ENCODE peak calls at places on chromosome 20, in six cellular contexts. K is right lobe of liver, P is OCI-LY7, Y is suprapubic skin, M is cardiac fibroblast, R is left ventricle myocardium inferior. E is an unnamed sample.

GRCh38 chr20:64057628-64058498 is 5.1 kb upstream of the TCEA2 start:
- DNase-seq in K (peak), P (peak), Y (no peak), M (peak), R (peak), E (peak)

GRCh38 chr20:57627972-57628650 is 7.9 kb upstream of the ZBP1 start:
- DNase-seq in K (no peak), P (peak), Y (no peak), M (peak), R (peak), E (no peak)

GRCh38 chr20:4637081-4637797 is 84.5 kb upstream of the PRND start:
- DNase-seq in K (no peak), P (no peak), Y (no peak), M (peak), R (no peak), E (no peak)

GRCh38 chr20:9359561-9360308 is 154.7 kb upstream of the LAMP5 start:
- DNase-seq in K (no peak), P (peak), Y (peak), M (peak), R (no peak), E (peak)

GRCh38 chr20:56909918-56910714 is 281.0 kb downstream of the TFAP2C start:
- DNase-seq in K (no peak), P (peak), Y (no peak), M (no peak), R (no peak), E (no peak)

GRCh38 chr20:4972506-4973251 is 28.6 kb downstream of the SLC23A2 start:
- DNase-seq in K (no peak), P (no peak), Y (no peak), M (no peak), R (no peak), E (no peak)

GRCh38 chr20:13736792-13737191 is 47.9 kb downstream of the ESF1 start:
- DNase-seq in K (no peak), P (no peak), Y (no peak), M (peak), R (no peak), E (no peak)

GRCh38 chr20:2386516-2387179 is 5.9 kb downstream of the TGM6 start:
- DNase-seq in K (no peak), P (no peak), Y (no peak), M (peak), R (no peak), E (no peak)

GRCh38 chr20:46698788-46699187 is 9.5 kb upstream of the TP53RK start:
- DNase-seq in K (no peak), P (no peak), Y (no peak), M (no peak), R (no peak), E (no peak)

GRCh38 chr20:12968472-12968871 is 40.3 kb upstream of the SPTLC3 start:
- DNase-seq in K (no peak), P (no peak), Y (no peak), M (no peak), R (no peak), E (no peak)

GRCh38 chr20:34983995-34984735 is 28.5 kb downstream of the MYH7B start:
- DNase-seq in K (peak), P (no peak), Y (no peak), M (no peak), R (peak), E (no peak)

DNA sequence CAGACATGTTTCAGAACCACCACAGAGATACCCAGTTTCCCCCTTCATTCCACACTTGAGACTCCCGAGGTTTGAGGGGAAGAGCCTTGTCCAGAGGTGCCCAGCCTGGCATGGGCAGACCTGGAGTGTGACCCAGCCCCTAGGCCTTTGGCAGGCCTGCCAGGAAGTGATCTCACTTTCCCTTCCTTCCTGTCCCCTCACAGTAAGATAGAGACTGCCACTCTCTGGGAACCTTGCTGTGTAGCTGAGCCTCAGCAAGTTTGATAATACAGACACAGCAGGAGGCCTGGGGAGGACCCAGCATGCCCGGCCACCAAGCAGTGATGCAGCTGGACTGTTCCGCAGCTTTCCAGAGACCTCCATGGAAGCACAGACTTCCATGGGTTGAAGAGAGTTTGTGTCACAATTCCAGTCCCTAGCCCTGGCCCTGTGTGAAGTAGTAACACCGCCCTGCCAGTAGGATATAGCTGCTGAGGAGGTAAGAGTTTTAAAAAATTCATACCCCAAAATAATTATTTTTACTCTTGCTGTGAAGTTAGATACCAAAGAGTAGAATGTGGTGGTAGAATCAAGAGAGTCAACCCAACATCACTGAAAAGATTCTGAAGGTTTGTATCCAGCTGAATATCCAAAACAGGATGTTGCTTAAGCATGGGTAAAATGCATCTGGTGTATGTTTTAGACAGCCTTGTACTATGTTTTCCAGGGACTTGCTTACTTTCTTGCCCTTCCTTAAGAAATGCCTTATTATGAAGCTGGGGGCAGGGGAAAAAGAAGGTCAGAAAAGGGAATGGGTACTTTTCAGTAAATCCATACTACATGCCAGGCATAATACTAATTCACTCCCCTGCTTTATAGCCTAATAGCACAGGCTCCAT is 16.3 kb downstream of the PKIG start:
- DNase-seq in K (no peak), P (peak), Y (no peak), M (peak), R (peak), E (no peak)
- TF ChIP-seq CTCF in K (no peak), P (peak), Y (no peak), M (peak), R (peak), E (peak)

GRCh38 chr20:8039048-8039447 is 19.5 kb upstream of the TMX4 start:
- DNase-seq in K (no peak), P (no peak), Y (no peak), M (no peak), R (no peak), E (no peak)
- TF ChIP-seq CTCF in K (no peak), P (peak), Y (no peak), M (no peak), R (no peak), E (no peak)

DNA sequence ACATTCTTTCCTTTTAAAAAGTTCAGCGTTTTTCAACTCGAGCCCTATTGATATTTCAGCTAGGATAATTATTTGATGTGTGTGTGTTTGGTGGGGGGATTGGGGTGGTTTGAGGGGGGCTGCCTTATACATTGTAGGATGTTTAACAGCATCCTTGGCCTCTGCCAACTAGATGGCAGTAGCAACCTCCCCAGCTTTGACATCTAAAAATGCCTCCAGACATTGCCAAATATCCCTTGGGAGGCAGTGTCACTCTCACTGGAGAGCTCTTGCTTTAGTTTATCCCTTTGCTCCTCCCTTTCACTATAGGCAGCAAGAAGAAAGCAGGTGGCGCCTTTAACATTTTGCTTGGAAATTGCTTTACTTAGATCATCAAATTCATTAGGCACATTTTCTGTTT is 14.6 kb upstream of the TP53TG5 start:
- DNase-seq in K (no peak), P (no peak), Y (no peak), M (no peak), R (no peak), E (no peak)
- TF ChIP-seq CTCF in K (no peak), P (peak), Y (no peak), M (no peak), R (peak), E (no peak)

DNA sequence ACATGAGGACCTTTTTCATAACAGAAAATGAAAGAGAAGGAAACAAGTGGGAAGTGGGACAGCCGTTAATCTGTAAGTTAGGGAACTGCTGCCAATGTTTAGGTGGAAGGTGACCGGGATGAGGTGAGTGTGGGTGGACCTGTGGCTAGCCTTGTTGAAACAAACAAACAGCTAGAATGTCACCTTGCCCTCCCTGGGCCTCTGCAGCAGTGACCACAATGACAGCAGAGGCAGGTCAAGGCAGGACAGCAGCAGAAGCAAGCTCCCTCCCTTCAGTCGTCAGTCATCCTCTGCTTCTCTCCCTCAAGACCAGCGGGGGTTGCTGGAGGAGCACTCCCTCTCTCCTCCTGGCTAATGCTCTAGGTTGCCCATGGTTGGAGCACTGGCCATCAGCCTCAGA is 73.4 kb downstream of the INSM1 start:
- DNase-seq in K (no peak), P (no peak), Y (no peak), M (no peak), R (no peak), E (no peak)
- TF ChIP-seq CTCF in K (no peak), P (no peak), Y (no peak), M (no peak), R (no peak), E (no peak)

GRCh38 chr20:23773127-23773526 is 22.4 kb upstream of the CST1 start:
- DNase-seq in K (no peak), P (no peak), Y (no peak), M (no peak), R (no peak), E (no peak)

GRCh38 chr20:23774081-23774480 is 23.3 kb upstream of the CST1 start:
- DNase-seq in K (no peak), P (no peak), Y (no peak), M (no peak), R (no peak), E (no peak)

GRCh38 chr20:23773579-23773978 is 22.8 kb upstream of the CST1 start:
- DNase-seq in K (no peak), P (no peak), Y (no peak), M (no peak), R (no peak), E (no peak)

GRCh38 chr20:23770384-23770783 is 19.6 kb upstream of the CST1 start:
- DNase-seq in K (no peak), P (no peak), Y (no peak), M (no peak), R (no peak), E (no peak)

GRCh38 chr20:23776067-23776771 is 25.5 kb upstream of the CST1 start:
- DNase-seq in K (no peak), P (no peak), Y (no peak), M (no peak), R (no peak), E (peak)
- TF ChIP-seq CTCF in K (no peak), P (no peak), Y (no peak), M (no peak), R (no peak), E (no peak)

E was measured in glutamatergic neuron.